ENCODE peak calls at places on chromosomes 13 and 19, in five cellular contexts. B, Z, I, N and T are unnamed samples.

GRCh38 chr19:947707-948533 is 22.1 kb downstream of the ARID3A start:
- DNase-seq in Z (no peak), I (no peak), N (no peak), B (no peak), T (no peak)

GRCh38 chr13:36059366-36059765 is 71.8 kb downstream of the DCLK1 start:
- DNase-seq in Z (no peak), N (no peak), I (no peak), B (no peak), T (no peak)

GRCh38 chr13:112791662-112792440 is 102.0 kb downstream of the ATP11A start:
- DNase-seq in Z (no peak), I (no peak), B (no peak), N (no peak), T (no peak)

GRCh38 chr13:112424098-112424497 is 47.9 kb downstream of the SPACA7 start:
- DNase-seq in I (no peak), B (no peak), N (no peak), Z (no peak), T (no peak)

GRCh38 chr19:45577111-45577905 is 7.3 kb downstream of the OPA3 start:
- DNase-seq in I (peak), B (no peak), N (peak), Z (peak), T (peak)

GRCh38 chr19:38252935-38253691 is 3.1 kb downstream of the PPP1R14A start:
- DNase-seq in B (no peak), Z (no peak), N (no peak), I (no peak), T (no peak)

GRCh38 chr19:16371540-16371986 is 46.9 kb downstream of the KLF2 start:
- DNase-seq in N (no peak), I (no peak), Z (no peak), B (peak), T (no peak)

GRCh38 chr19:14354445-14354844 is 26.8 kb upstream of the ADGRE5 start:
- DNase-seq in Z (no peak), I (no peak), B (no peak), N (no peak), T (no peak)

GRCh38 chr13:93535256-93535655 is 308.6 kb downstream of the GPC6 start:
- DNase-seq in I (peak), N (no peak), Z (peak), B (no peak), T (no peak)